ENCODE peak calls at places on chromosomes 11 and 22, in five cellular contexts. N is stomach; S is CD8-positive, alpha-beta T cell; P is fibroblast of mammary gland; H is cardiac muscle cell. A is an unnamed sample.

GRCh38 chr11:115147243-115147807 is 356.9 kb downstream of the CADM1 start:
- DNase-seq in H (no peak), N (no peak), P (no peak), S (no peak), A (no peak)

GRCh38 chr11:68215524-68216170 is 2.6 kb upstream of the KMT5B start:
- DNase-seq in N (no peak), S (no peak), H (no peak), P (no peak), A (no peak)

GRCh38 chr11:48012051-48012391 is 31.7 kb downstream of the PTPRJ start:
- DNase-seq in H (no peak), S (peak), P (no peak), N (no peak), A (no peak)

GRCh38 chr11:67311051-67311555 is 7.8 kb downstream of the SSH3 start:
- DNase-seq in N (peak), H (no peak), S (no peak), P (no peak), A (no peak)

GRCh38 chr22:21612858-21613257 is 17.0 kb downstream of the YDJC start:
- DNase-seq in S (no peak), P (no peak), N (peak), H (no peak), A (no peak)

GRCh38 chr22:48478529-48479265 is 1349.0 kb downstream of the BRD1 start:
- DNase-seq in H (no peak), S (no peak), N (no peak), P (no peak), A (no peak)

GRCh38 chr22:40324468-40325305 is 21.6 kb upstream of the ADSL start:
- DNase-seq in P (no peak), N (peak), S (peak), H (no peak), A (no peak)

GRCh38 chr22:29700949-29701927 is 18.6 kb upstream of the CABP7 start:
- DNase-seq in H (peak), S (no peak), P (peak), N (no peak), A (no peak)

GRCh38 chr22:36351921-36352774 is 35.6 kb downstream of the MYH9 start:
- DNase-seq in P (peak), N (peak), S (no peak), H (no peak), A (no peak)

GRCh38 chr22:40547729-40548143 is 88.8 kb downstream of the MRTFA start:
- DNase-seq in S (no peak), N (no peak), P (peak), H (peak), A (no peak)

GRCh38 chr11:130827697-130828377 is 88.4 kb downstream of the SNX19 start:
- DNase-seq in P (peak), N (peak), H (peak), S (no peak), A (no peak)
- TF ChIP-seq CTCF in P (peak), N (peak), H (peak), S (no peak), A (peak)

GRCh38 chr22:39232806-39233735 is 11.7 kb downstream of the PDGFB start:
- DNase-seq in N (no peak), S (no peak), H (no peak), P (no peak), A (no peak)

GRCh38 chr22:39234867-39235687 is 9.7 kb downstream of the PDGFB start:
- DNase-seq in H (no peak), S (no peak), P (no peak), N (peak), A (no peak)

GRCh38 chr22:39233736-39234120 is 11.1 kb downstream of the PDGFB start:
- DNase-seq in N (no peak), P (no peak), S (no peak), H (no peak), A (no peak)

GRCh38 chr22:39232246-39232645 is 12.5 kb downstream of the PDGFB start:
- DNase-seq in S (no peak), P (no peak), N (no peak), H (no peak), A (no peak)

DNA sequence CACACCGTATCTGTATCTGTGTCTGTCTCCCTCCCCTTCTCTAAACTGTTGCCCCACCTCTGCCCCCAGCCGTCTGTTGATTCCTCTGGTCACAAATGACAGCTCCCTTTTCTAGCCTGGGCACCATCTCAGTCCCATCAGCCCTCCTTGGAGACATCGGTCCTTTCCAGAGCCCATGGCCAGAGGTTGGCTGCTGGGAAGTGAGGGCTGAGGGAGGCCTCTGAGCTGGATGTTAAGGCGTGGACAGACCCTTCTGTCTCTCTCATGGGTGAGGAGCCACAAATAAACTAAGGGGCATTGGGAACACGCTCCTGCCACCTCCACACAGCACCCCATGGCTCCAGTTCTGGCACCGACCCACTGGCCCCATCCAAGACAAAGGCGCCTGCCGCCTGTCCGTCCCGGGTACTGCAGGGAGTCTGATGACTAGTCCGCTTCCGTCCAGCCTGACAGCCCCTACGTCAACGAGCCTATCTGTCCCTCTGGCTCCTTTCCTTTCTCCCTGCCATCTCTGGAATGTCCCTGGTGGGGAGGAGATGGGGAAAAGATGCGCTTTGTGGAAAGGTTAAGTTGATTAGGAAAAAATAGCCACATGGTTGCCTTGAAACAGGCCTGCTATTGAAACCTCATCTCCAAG is 10.5 kb downstream of the PDGFB start:
- DNase-seq in N (no peak), S (no peak), P (no peak), H (peak), A (no peak)
- TF ChIP-seq CTCF in N (no peak), S (no peak), P (no peak), H (no peak), A (no peak)

GRCh38 chr11:5550440-5551095 is 2.2 kb upstream of the OR52H1 start:
- DNase-seq in H (peak), P (peak), N (no peak), S (no peak), A (no peak)

GRCh38 chr11:5548440-5548839 is at the start of gene OR52H1:
- DNase-seq in H (no peak), P (no peak), S (no peak), N (no peak), A (no peak)

GRCh38 chr11:5556596-5557188 is 8.4 kb upstream of the OR52H1 start:
- DNase-seq in S (no peak), H (no peak), N (no peak), P (no peak), A (no peak)

GRCh38 chr11:5547982-5548381 is 358 bp downstream of the OR52H1 start:
- DNase-seq in H (no peak), N (no peak), P (no peak), S (no peak), A (no peak)

DNA sequence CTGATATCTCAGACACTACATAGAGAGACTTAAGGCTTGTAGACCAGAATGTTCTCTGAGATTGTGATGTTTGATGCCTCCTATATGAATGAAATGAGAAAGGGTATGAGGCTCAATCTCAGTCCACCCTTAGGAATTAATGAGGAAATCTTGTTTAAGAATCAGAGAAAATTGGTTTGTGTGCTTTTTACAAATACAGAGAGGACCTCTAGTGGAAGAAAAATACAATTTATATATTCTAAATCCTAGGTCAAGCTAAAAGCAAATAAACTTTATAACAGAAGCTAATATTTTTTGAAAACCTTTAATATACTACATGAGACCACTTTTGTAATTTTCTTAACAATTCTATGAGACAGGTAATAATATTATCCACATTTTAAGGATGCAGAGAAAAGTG is 5.0 kb upstream of the OR52H1 start:
- DNase-seq in P (peak), N (no peak), S (no peak), H (no peak), A (no peak)
- TF ChIP-seq CTCF in P (no peak), N (no peak), S (no peak), H (peak), A (no peak)

GRCh38 chr11:64650923-64651523 is 60.0 kb downstream of the SLC22A12 start:
- DNase-seq in S (no peak), H (peak), N (no peak), P (peak), A (no peak)

GRCh38 chr11:64648551-64648950 is 57.5 kb downstream of the SLC22A12 start:
- DNase-seq in N (no peak), P (no peak), S (no peak), H (no peak), A (no peak)

GRCh38 chr11:64647019-64647805 is 56.2 kb downstream of the SLC22A12 start:
- DNase-seq in S (no peak), H (no peak), N (no peak), P (no peak), A (no peak)

GRCh38 chr11:64652586-64653387 is 61.8 kb downstream of the SLC22A12 start:
- DNase-seq in H (peak), N (peak), S (peak), P (peak), A (peak)

GRCh38 chr11:64649304-64649703 is 58.3 kb downstream of the SLC22A12 start:
- DNase-seq in N (no peak), S (no peak), P (peak), H (peak), A (no peak)
- TF ChIP-seq CTCF in N (no peak), S (no peak), P (peak), H (peak), A (peak)

DNA sequence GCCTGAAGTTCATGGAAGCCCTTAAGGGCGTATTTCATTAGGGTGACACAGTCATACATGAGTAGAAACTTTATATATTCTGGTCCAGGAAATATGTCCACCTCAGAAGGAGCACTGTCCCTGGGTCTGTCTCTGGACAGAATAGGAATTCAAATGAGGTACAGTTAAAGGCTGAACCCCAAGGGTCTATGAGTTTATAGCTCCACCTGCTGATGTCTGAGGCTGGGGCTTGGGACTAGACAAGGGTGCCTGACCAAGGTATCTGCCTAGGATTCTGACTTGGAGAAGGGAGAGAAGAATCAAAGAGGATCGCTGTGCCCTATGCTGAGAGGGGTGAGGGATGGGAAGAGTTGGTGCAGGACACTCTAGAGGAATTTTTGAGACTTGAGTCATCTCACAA is 14.9 kb downstream of the HEPHL1 start:
- DNase-seq in N (no peak), H (no peak), P (no peak), S (no peak), A (no peak)
- TF ChIP-seq CTCF in N (no peak), H (no peak), P (no peak), S (no peak), A (no peak)

GRCh38 chr11:92552942-92553341 is 328.3 kb downstream of the FAT3 start:
- DNase-seq in H (peak), S (no peak), P (peak), N (no peak), A (no peak)

GRCh38 chr11:92546089-92546488 is 321.5 kb downstream of the FAT3 start:
- DNase-seq in P (no peak), S (no peak), N (no peak), H (no peak), A (no peak)

GRCh38 chr11:92554662-92555061 is 330.0 kb downstream of the FAT3 start:
- DNase-seq in N (no peak), S (no peak), P (no peak), H (no peak), A (no peak)

GRCh38 chr11:92550871-92551270 is 326.3 kb downstream of the FAT3 start:
- DNase-seq in S (no peak), H (no peak), N (no peak), P (no peak), A (no peak)

DNA sequence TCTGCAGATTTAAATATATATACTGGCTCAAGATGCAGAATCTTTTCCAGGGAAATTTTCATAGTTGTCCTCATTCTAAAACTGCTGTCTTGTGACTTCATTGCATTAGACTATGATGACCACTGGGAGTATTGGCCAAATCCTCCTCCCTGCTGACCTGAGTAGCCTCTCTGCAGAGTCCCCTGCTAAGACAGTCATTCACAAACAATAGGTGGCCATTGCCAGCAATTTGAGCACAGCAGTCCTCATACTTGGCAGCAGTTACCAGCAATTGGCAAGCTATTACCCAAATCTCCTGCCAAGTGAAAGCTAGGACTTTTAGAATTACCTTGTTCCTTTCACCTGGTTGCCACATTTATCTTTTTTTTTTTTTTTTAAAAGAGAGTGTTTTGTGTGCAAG is 325.8 kb downstream of the FAT3 start:
- DNase-seq in P (no peak), S (no peak), N (peak), H (no peak), A (no peak)
- TF ChIP-seq CTCF in P (no peak), S (no peak), N (no peak), H (no peak), A (no peak)

DNA sequence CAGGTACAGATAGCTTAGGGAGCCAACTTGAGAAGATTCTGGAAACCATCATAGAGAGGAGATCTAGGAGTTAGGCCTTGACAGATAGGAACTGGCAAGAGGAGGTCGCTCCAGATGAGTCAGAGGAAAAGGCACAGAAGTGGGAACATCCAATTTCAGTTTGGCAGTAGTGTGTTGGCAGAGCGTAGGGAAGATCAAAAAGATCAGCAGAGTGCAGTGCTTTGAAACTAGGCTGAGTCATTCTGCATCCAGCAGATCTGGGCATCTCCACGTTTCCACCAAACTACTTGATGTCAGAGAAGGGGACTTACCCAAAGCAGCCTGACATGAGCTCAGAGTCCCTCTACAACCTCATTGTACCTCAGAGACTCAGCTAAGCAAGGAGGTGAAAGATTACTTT is 58.5 kb downstream of the GAB4 start:
- DNase-seq in H (no peak), N (no peak), S (no peak), P (peak), A (no peak)
- TF ChIP-seq CTCF in H (no peak), N (no peak), S (no peak), P (no peak), A (no peak)

DNA sequence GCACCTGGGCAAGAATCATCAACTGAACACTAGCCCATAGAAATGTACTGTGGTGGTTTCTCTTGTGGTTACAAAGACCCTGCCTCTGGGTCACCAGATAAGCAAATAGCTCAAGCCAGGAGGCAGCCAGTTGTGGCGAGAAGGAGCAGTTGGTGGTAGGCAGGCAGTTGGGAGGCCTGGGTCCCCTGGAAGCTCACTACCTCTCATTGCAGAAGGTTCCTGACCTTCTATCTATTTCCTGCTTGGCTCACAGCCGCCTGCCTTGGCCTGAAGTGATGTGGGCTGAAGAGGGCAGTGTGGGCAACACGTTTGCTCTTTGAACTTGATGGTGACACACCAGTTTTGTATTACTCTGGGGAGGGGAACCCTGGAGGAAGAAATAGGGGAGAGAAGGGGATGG is 34.7 kb downstream of the NECTIN1 start:
- DNase-seq in N (peak), H (no peak), P (no peak), S (no peak), A (no peak)
- TF ChIP-seq CTCF in N (no peak), H (no peak), P (no peak), S (no peak), A (peak)

A was measured in D721Med.